ENCODE peak calls at places on chromosomes 5 and 9, in six cellular contexts. A is GM23248; S is RWPE1; V is psoas muscle; E is heart left ventricle; Q is CD4-positive, CD25-positive, alpha-beta regulatory T cell. B is an unnamed sample.

GRCh38 chr9:112447283-112447761 is 39.3 kb upstream of the KIAA1958 start:
- DNase-seq in Q (no peak), S (peak; percentile 15), E (no peak), V (no peak), A (peak; percentile 90), B (no peak)

GRCh38 chr5:10329808-10330481 is 22.2 kb upstream of the CMBL start:
- DNase-seq in E (peak; percentile 66), S (no peak), V (peak; percentile 70), A (peak; percentile 85), Q (no peak), B (no peak)

GRCh38 chr9:20630241-20630943 is 8.1 kb upstream of the MLLT3 start:
- DNase-seq in A (peak; percentile 57), S (no peak), Q (no peak), E (no peak), V (no peak), B (no peak)

GRCh38 chr9:31210982-31211570 is 1173.4 kb upstream of the ACO1 start:
- DNase-seq in V (no peak), Q (peak; percentile 8), A (no peak), E (no peak), S (no peak), B (no peak)

GRCh38 chr9:129676970-129677369 is 11.5 kb downstream of the PRRX2 start:
- DNase-seq in S (no peak), A (peak; percentile 89), E (peak; percentile 40), Q (no peak), V (no peak), B (no peak)

GRCh38 chr9:75615284-75615683 is 275.2 kb upstream of the PCSK5 start:
- DNase-seq in S (peak; percentile 26), V (no peak), Q (no peak), E (no peak), A (no peak), B (no peak)

GRCh38 chr9:117681827-117682226 is 22.4 kb upstream of the TLR4 start:
- DNase-seq in S (no peak), V (no peak), E (no peak), Q (no peak), A (no peak), B (no peak)

GRCh38 chr9:35172878-35173277 is 11.1 kb downstream of the UNC13B start:
- DNase-seq in A (no peak), S (no peak), E (no peak), V (no peak), Q (no peak), B (no peak)

GRCh38 chr9:117782931-117783788 is 79.0 kb downstream of the TLR4 start:
- DNase-seq in A (peak; percentile 89), E (peak; percentile 70), S (peak; percentile 66), Q (peak; percentile 50), V (peak; percentile 79), B (peak; percentile 70)

GRCh38 chr5:96963267-96963666 is 27.4 kb downstream of the LNPEP start:
- DNase-seq in E (peak; percentile 81), S (no peak), V (peak; percentile 76), A (peak; percentile 95), Q (no peak), B (no peak)

GRCh38 chr5:14385022-14385421 is 196.6 kb upstream of the OTULINL start:
- DNase-seq in S (no peak), V (no peak), Q (no peak), A (no peak), E (no peak), B (no peak)

GRCh38 chr5:55601209-55601618 is 66.5 kb upstream of the PLPP1 start:
- DNase-seq in E (peak; percentile 87), S (peak; percentile 44), Q (no peak), V (peak; percentile 91), A (peak; percentile 89), B (peak; percentile 72)

GRCh38 chr5:61486476-61486875 is 154.4 kb downstream of the ZSWIM6 start:
- DNase-seq in S (no peak), V (no peak), Q (no peak), E (no peak), A (peak; percentile 13), B (no peak)

GRCh38 chr5:124402144-124402581 is 344.3 kb downstream of the ZNF608 start:
- DNase-seq in V (no peak), S (peak; percentile 24), Q (no peak), A (peak; percentile 77), E (peak; percentile 40), B (no peak)

GRCh38 chr5:140607031-140607430 is 25.9 kb downstream of the CD14 start:
- DNase-seq in E (no peak), V (no peak), Q (no peak), A (peak; percentile 17), S (no peak), B (no peak)

GRCh38 chr9:104177003-104177611 is 83.0 kb downstream of the SMC2 start:
- DNase-seq in V (no peak), Q (no peak), E (no peak), A (peak; percentile 4), S (peak; percentile 41), B (no peak)

GRCh38 chr5:18772475-18772874 is 1138.2 kb downstream of the TAF11L14 start:
- DNase-seq in E (no peak), S (peak; percentile 60), A (no peak), V (no peak), Q (no peak), B (no peak)

GRCh38 chr5:98769256-98770157 is 4.0 kb upstream of the RGMB start:
- DNase-seq in A (peak; percentile 85), Q (peak; percentile 46), S (peak; percentile 57), V (peak; percentile 49), E (peak; percentile 60), B (peak; percentile 35)

DNA sequence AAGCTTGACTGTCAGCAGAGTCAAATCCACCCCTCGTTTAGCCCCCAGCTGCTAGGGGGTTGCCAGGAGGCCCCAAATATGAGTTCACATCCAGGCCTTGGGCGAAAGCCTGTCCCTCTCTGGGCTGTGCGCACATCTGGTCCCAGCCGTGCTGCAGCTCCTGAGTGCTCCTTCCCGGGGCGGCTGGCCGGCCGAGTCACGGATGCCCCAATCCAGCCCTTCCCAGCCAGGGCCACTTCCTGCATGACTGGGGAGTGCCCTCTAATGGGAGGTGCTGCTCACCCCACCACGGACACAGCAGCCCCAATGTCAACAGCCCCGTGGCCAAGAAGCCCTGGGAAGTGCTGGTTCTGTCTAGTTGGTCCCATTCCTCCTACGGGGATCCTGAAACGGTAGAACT is 103.5 kb upstream of the FCN2 start:
- DNase-seq in Q (no peak), E (no peak), A (no peak), V (no peak), S (no peak), B (no peak)
- H3K27ac ChIP-seq in Q (no peak overlapping the region), E (no peak overlapping the region), A (no peak overlapping the region), V (no peak overlapping the region), S (peak overlapping the region; percentile 66), B (no peak overlapping the region)

GRCh38 chr5:36667826-36668225 is 61.4 kb downstream of the SLC1A3 start:
- DNase-seq in A (no peak), V (no peak), E (no peak), Q (no peak), S (no peak), B (no peak)

GRCh38 chr5:36665638-36666037 is 59.2 kb downstream of the SLC1A3 start:
- DNase-seq in V (no peak), S (no peak), E (no peak), Q (no peak), A (no peak), B (no peak)

GRCh38 chr5:36669015-36669651 is 62.7 kb downstream of the SLC1A3 start:
- DNase-seq in E (no peak), A (no peak), Q (no peak), V (no peak), S (no peak), B (no peak)

GRCh38 chr5:36666304-36666703 is 59.9 kb downstream of the SLC1A3 start:
- DNase-seq in E (no peak), Q (no peak), V (no peak), S (no peak), A (no peak), B (no peak)

DNA sequence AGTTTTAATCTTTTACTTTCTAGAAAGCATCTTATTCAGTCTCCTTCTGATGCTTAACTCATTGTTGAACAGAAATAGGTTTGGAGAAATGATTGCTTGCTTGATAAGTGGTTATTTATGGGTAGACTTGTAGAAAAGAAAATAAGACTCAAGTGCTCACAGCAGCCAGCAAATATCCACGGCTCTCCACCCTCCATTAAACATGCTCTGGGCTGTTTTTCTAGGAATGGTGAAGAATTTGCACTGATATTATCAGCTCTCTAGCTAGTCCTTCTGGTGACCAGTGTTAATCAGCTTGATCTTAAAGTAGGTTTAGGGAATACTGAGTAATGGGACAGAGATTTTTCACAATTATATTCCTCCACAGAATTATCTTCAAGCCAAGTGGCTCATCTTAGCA is 60.6 kb downstream of the SLC1A3 start:
- DNase-seq in A (no peak), E (no peak), S (no peak), Q (no peak), V (no peak), B (no peak)
- H3K27ac ChIP-seq in A (no peak overlapping the region), E (no peak overlapping the region), S (no peak overlapping the region), Q (no peak overlapping the region), V (no peak overlapping the region), B (peak overlapping the region; percentile 20)

DNA sequence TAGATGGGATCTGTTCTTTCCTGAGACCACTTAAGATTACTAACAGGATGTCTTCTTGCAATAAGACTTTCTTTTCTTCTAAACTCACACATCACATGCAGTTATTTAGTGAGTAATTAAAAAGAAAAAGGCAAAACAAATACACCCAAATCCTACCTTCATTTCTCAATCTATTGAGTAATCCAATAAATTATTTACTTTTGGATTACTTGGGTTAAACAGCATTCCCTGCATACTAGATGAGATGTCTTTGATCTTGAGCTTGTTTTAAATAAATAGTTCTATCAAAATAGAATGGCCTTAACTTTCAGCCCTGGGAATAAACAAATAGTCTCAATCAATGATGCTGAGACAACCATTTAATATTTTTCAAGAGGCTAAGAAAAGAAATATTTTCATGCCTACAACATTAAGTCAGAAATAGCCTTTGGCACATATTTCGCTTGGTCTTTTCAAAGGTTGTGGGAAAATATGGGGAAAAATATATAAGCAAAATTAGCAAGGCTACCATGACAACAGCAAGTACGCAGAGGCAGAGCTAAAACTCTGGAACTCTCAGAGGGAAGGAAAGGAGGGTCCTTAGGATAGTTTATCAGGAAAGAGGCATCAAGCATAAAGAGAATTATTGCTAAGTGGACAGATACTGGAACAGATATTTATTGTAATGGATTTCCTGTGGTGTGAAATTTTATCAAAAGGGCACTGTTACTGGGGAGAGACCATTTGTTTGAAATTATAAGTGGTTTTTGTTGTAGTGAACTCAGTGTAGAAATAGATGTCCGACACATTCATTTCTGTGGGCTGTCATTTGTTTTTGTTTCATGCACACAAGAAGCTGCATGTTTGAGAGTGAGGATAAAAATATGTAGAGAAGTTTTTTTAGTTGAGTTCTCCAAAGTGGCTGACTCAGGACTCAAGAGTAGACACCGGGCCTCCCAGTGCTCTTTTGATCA is 70.2 kb upstream of the CDH6 start:
- DNase-seq in E (no peak), S (no peak), V (no peak), Q (no peak), A (peak; percentile 22), B (no peak)
- H3K27ac ChIP-seq in E (no peak overlapping the region), S (no peak overlapping the region), V (no peak overlapping the region), Q (no peak overlapping the region), A (no peak overlapping the region), B (no peak overlapping the region)

DNA sequence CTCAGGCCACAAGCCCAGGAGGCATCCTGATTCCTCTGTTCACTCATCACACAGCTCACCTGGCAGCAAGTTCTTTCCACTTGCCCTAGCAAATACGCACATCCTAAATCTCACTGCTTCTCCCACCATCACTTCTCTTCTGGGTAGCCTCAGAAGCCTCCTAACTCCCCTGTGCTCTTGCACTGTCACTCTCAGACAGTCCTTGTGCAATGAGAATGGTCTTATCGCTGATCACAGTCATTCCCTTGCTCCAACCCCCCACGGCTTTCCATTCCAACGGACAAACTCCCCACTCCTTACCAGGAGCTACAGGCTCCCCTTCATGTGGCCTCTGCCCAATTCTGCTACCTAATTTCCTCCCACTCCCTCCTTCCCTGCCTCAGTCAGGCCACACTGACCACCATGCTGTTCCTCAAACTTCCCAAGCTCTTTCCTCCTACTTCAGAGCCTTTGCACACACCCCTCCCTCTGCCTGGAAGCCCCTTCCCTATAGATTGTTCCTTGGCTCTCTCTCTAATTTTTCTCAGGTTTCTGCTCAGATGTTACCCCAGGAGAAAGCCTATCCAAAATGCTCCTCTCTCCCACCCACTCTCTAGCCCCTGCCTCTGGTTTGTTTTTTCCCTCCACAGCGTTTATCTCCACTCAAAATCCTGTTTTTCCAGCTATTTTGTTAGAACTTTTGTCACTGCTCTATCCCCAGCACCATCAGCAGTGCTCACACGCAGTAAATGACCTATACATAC is 34.1 kb upstream of the TNFAIP8 start:
- DNase-seq in V (no peak), Q (no peak), E (no peak), S (no peak), A (no peak), B (no peak)
- H3K27ac ChIP-seq in V (no peak overlapping the region), Q (peak overlapping the region; percentile 50), E (no peak overlapping the region), S (peak overlapping the region; percentile 43), A (no peak overlapping the region), B (no peak overlapping the region)